ENCODE peak calls at places on chromosomes 5 and 9, in five cellular contexts. A, J, G, S and H are unnamed samples.

GRCh38 chr5:5626412-5626811 is 203.9 kb downstream of the ICE1 start:
- DNase-seq in A (no peak), J (no peak), G (no peak), S (no peak), H (no peak)

GRCh38 chr9:4548796-4549725 is 58.8 kb downstream of the SLC1A1 start:
- DNase-seq in A (no peak), J (peak), G (no peak), S (no peak), H (no peak)

GRCh38 chr9:14961372-14962068 is 51.3 kb upstream of the FREM1 start:
- DNase-seq in A (no peak), J (peak), G (no peak), S (no peak), H (no peak)

GRCh38 chr9:26809795-26810194 is 82.8 kb downstream of the CAAP1 start:
- DNase-seq in A (peak), J (no peak), G (no peak), S (no peak), H (peak)

GRCh38 chr5:54415147-54415546 is 40.4 kb upstream of the HSPB3 start:
- DNase-seq in A (no peak), J (no peak), G (no peak), S (no peak), H (no peak)

GRCh38 chr5:149711338-149711737 is 18.8 kb upstream of the PPARGC1B start:
- DNase-seq in A (no peak), J (no peak), G (no peak), S (no peak), H (no peak)

GRCh38 chr5:138445547-138446271 is 6.9 kb downstream of the REEP2 start:
- DNase-seq in A (no peak), J (peak), G (no peak), S (no peak), H (no peak)

GRCh38 chr9:134969401-134969800 is 51.7 kb upstream of the FCN1 start:
- DNase-seq in A (no peak), J (no peak), G (peak), S (no peak), H (no peak)

GRCh38 chr5:140317859-140318258 is 15.0 kb upstream of the PFDN1 start:
- DNase-seq in A (peak), J (no peak), G (no peak), S (no peak), H (no peak)

GRCh38 chr9:121560921-121561320 is 61.3 kb upstream of the GGTA1 start:
- DNase-seq in A (no peak), J (no peak), G (no peak), S (no peak), H (no peak)

GRCh38 chr9:106916491-106917235 is 53.7 kb downstream of the ZNF462 start:
- DNase-seq in A (peak), J (peak), G (no peak), S (peak), H (peak)

GRCh38 chr9:87844471-87844870 is 38.2 kb upstream of the SPATA31E1 start:
- DNase-seq in A (peak), J (no peak), G (no peak), S (no peak), H (peak)

GRCh38 chr5:179279347-179280094 is 65.7 kb downstream of the ADAMTS2 start:
- DNase-seq in A (no peak), J (no peak), G (no peak), S (peak), H (no peak)

GRCh38 chr5:151222054-151222768 is 1.7 kb downstream of the CCDC69 start:
- DNase-seq in A (no peak), J (no peak), G (no peak), S (no peak), H (no peak)

GRCh38 chr5:150152636-150153462 is 2.8 kb downstream of the PDGFRB start:
- DNase-seq in A (no peak), J (no peak), G (no peak), S (peak), H (no peak)

GRCh38 chr5:58064799-58065198 is 395.1 kb downstream of the PLK2 start:
- DNase-seq in A (peak), J (no peak), G (no peak), S (no peak), H (no peak)

GRCh38 chr5:91190333-91190680 is 192.8 kb downstream of the ARRDC3 start:
- DNase-seq in A (no peak), J (no peak), G (no peak), S (no peak), H (no peak)

GRCh38 chr9:101409079-101409477 is 10.4 kb downstream of the ZNF189 start:
- DNase-seq in A (no peak), J (peak), G (no peak), S (no peak), H (peak)

GRCh38 chr9:96453625-96454024 is 3.7 kb downstream of the HABP4 start:
- DNase-seq in A (peak), J (peak), G (no peak), S (no peak), H (peak)

GRCh38 chr5:129113867-129114266 is 19.3 kb downstream of the ISOC1 start:
- DNase-seq in A (no peak), J (no peak), G (no peak), S (no peak), H (no peak)

GRCh38 chr5:172209714-172210113 is 15.7 kb downstream of the EFCAB9 start:
- DNase-seq in A (no peak), J (no peak), G (no peak), S (no peak), H (no peak)

GRCh38 chr9:21995652-21996275 is 1.2 kb downstream of the CDKN2B-AS1 start:
- DNase-seq in A (peak), J (peak), G (peak), S (peak), H (peak)

GRCh38 chr5:145585443-145586148 is 249.5 kb downstream of the PRELID2 start:
- DNase-seq in A (no peak), J (no peak), G (no peak), S (no peak), H (no peak)

GRCh38 chr9:89433826-89434225 is 64.1 kb downstream of the SEMA4D start:
- DNase-seq in A (peak), J (no peak), G (peak), S (no peak), H (no peak)

GRCh38 chr9:84781431-84781830 is 111.9 kb downstream of the NTRK2 start:
- DNase-seq in A (no peak), J (peak), G (no peak), S (peak), H (peak)

GRCh38 chr5:38613992-38614836 is 57.8 kb upstream of the LIFR start:
- DNase-seq in A (no peak), J (no peak), G (no peak), S (no peak), H (no peak)

GRCh38 chr9:26677965-26678745 is 214.4 kb downstream of the CAAP1 start:
- DNase-seq in A (no peak), J (no peak), G (no peak), S (no peak), H (no peak)

GRCh38 chr9:2621678-2622360 is at the start of gene VLDLR:
- DNase-seq in A (no peak), J (no peak), G (no peak), S (peak), H (peak)

GRCh38 chr9:88230612-88231011 is 92.3 kb upstream of the SPATA31C2 start:
- DNase-seq in A (no peak), J (no peak), G (no peak), S (no peak), H (no peak)

GRCh38 chr5:55694152-55694830 is 17.8 kb downstream of the SLC38A9 start:
- DNase-seq in A (no peak), J (peak), G (no peak), S (no peak), H (peak)

GRCh38 chr9:20658677-20659473 is 25.2 kb upstream of the FOCAD start:
- DNase-seq in A (peak), J (no peak), G (no peak), S (no peak), H (peak)

GRCh38 chr9:132994410-132995120 is 16.1 kb downstream of the GFI1B start:
- DNase-seq in A (peak), J (peak), G (no peak), S (no peak), H (peak)